ENCODE peak calls at places on chromosomes 13 and 19, in six cellular contexts. I is GM12878, P is H1, B is K562, G is GM12891, E is HepG2. F is an unnamed sample.

GRCh38 chr19:34475026-34475974 is 6.3 kb upstream of the WTIP start:
- DNase-seq in P (no peak), B (no peak), E (no peak), I (no peak), G (no peak), F (no peak)

GRCh38 chr13:94860981-94861407 is 148.6 kb upstream of the SOX21 start:
- DNase-seq in G (no peak), E (no peak), P (no peak), I (no peak), B (no peak), F (no peak)

GRCh38 chr19:49468746-49469447 is 5.1 kb upstream of the FLT3LG start:
- DNase-seq in I (peak; percentile 97), G (peak; percentile 77), E (no peak), B (peak; percentile 77), P (peak; percentile 79), F (peak; percentile 71)

GRCh38 chr19:33868076-33868735 is 71.5 kb downstream of the KCTD15 start:
- DNase-seq in G (no peak), I (no peak), B (no peak), E (no peak), P (no peak), F (no peak)

GRCh38 chr13:39864221-39864620 is 208.8 kb downstream of the COG6 start:
- DNase-seq in B (no peak), E (no peak), P (no peak), I (no peak), G (no peak), F (no peak)

GRCh38 chr19:11674067-11674492 is 64.7 kb downstream of the ZNF823 start:
- DNase-seq in E (no peak), G (no peak), P (peak; percentile 78), B (no peak), I (no peak), F (no peak)

GRCh38 chr13:60162096-60162495 is 1.6 kb downstream of the DIAPH3 start:
- DNase-seq in P (no peak), G (no peak), E (no peak), B (no peak), I (no peak), F (no peak)

GRCh38 chr19:16542894-16543498 is 759 bp upstream of the CHERP start:
- DNase-seq in E (no peak), P (no peak), G (no peak), I (no peak), B (no peak), F (no peak)

GRCh38 chr19:5397804-5398692 is 57.2 kb upstream of the ZNRF4 start:
- DNase-seq in E (peak; percentile 16), G (peak; percentile 33), B (peak; percentile 78), I (no peak), P (peak; percentile 68), F (no peak)

GRCh38 chr13:80338781-80339577 is 1.9 kb downstream of the SPRY2 start:
- DNase-seq in G (no peak), E (peak; percentile 23), P (peak; percentile 66), B (peak; percentile 39), I (no peak), F (no peak)

DNA sequence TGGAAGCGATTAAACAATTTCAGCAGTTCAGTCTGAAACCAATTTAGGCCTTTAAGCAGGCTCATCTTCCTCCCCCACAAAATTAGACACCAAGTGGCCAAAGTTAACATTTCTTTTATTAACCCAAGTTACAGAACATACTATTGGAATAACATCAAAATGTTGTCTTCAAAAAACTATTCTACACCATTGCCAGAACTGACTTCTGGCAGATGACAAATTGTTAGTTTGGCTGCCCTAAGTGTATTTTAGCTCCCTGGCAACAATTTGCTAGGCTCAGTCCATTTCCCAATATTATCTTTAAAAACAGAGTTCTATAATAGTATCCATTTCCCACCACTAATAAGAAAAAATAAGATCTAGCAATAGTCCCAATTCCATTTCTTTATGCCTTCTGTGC is 107.8 kb downstream of the SGCG start:
- DNase-seq in E (no peak), P (no peak), G (no peak), I (no peak), B (no peak), F (no peak)
- TF ChIP-seq TAF1 in E (no peak), P (no peak), G (no peak), I (no peak), B (no peak), F (no peak)

GRCh38 chr13:33971305-33971819 is 153.4 kb downstream of the RFC3 start:
- DNase-seq in E (no peak), B (no peak), G (no peak), I (no peak), P (no peak), F (no peak)

GRCh38 chr13:33963134-33963533 is 145.2 kb downstream of the RFC3 start:
- DNase-seq in G (no peak), B (no peak), E (no peak), I (no peak), P (no peak), F (no peak)

GRCh38 chr13:33970746-33971145 is 152.8 kb downstream of the RFC3 start:
- DNase-seq in P (no peak), G (no peak), E (no peak), I (no peak), B (no peak), F (no peak)

GRCh38 chr13:33973194-33973593 is 155.2 kb downstream of the RFC3 start:
- DNase-seq in G (no peak), B (no peak), E (no peak), I (no peak), P (no peak), F (no peak)

DNA sequence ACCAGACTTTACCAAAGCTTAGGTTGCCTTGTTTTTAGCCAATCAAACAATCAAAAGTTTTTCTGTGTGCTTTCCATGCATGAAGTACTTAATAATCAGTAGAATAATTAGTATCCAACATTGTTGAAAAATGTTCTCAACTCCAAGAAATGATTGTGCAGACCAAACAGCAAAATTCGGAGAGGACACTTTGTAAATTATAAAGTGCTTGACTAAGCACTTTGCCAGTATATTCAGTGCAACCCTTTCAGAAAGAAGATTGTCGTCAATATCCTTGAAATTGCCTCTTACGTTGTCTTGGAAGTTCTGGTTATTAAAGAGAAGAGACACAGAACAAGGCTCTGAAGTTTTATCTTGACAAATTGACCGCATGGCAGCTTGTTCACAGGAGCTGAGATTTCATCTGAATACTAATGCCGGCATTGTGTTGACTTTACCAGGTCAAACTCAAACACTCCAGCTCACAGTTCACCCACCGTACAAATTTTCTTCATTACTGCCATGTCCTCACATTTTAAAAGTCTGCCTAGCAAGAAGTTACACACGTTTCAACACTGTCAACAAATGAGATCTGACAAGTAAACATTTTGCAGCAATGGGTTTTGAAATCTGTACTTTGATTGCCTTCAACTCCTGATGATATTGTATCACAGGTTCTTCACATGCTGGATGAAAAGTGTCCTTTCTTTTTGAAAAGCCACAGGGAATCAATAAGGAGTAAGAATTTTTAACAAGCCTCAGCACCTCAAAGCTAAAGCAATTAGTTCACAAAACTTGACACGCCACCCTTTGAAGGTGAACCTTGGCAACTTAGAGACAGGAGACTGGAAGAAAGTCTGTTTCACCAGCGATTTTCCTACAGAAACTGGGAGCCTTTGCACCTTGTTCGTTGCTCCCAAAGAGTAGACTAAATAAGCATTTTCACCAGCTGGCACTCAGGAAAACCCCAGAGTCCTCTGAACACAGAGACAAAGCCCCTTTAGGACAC is 150.9 kb downstream of the RFC3 start:
- DNase-seq in P (no peak), G (no peak), I (no peak), B (no peak), E (peak; percentile 96), F (no peak)
- TF ChIP-seq POLR2A in P (no peak), G (no peak), I (no peak), B (no peak), E (no peak), F (no peak)

GRCh38 chr19:15448778-15449619 is 757 bp downstream of the WIZ start:
- DNase-seq in P (peak; percentile 67), E (no peak), I (no peak), B (no peak), G (peak; percentile 54), F (no peak)

GRCh38 chr19:15452111-15453047 is 2.6 kb upstream of the WIZ start:
- DNase-seq in G (peak; percentile 61), B (peak; percentile 99), I (no peak), P (peak; percentile 98), E (peak; percentile 69), F (no peak)

GRCh38 chr19:15450528-15450890 is 753 bp upstream of the WIZ start:
- DNase-seq in E (no peak), B (no peak), P (no peak), I (no peak), G (no peak), F (no peak)

GRCh38 chr19:15448014-15448777 is 1.6 kb downstream of the WIZ start:
- DNase-seq in E (no peak), I (no peak), B (no peak), G (no peak), P (no peak), F (no peak)

DNA sequence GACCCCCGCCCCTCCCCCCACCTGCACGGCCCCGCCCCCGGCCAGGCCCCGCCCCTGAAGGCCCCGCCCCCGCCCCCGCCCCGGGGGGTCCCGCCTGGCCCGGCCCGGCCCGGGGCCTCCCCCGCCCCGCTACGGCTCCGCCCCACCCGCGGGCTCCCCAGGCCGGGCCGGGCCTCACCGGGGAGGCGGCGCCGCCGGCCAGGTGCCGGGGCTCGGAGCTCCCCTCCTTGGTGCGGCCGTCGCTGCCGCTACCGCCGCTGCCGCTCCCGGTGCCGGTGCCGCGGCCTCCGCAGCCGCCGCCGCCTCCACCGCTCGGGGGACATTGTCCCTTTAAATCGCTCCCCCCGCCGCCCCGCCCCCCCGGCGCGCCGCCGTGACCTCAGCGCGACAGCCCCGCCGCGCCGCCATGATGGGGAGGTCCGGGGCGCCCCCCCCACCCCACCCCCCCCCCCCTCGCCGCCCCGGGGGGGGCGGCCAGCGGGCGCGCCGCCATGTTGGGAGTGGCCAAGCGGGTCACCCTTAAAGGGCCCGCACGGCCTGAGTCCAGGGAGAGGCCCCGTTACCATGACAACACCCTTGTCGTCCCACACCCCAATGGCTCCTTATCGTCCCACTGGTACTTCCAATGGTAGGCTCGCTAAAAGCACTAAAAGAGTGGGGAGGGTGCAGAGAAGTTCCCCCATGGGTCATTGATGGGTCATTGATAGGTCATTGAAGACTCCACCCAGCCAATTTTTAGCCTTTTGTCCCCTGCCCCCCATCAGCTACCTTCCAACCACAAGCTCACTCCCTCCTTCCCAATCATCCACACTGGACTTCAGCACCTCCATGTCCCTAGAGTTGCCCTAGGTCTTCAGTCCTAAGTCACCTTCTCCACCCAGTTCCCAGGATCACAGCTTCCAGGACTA is at the start of gene WIZ:
- DNase-seq in G (peak; percentile 97), I (no peak), B (peak; percentile 94), P (peak; percentile 85), E (peak; percentile 35), F (peak; percentile 95)
- TF ChIP-seq POLR2AphosphoS5 in G (peak; percentile 31), I (peak; percentile 31), B (no peak), P (no peak), E (no peak), F (peak; percentile 64)

DNA sequence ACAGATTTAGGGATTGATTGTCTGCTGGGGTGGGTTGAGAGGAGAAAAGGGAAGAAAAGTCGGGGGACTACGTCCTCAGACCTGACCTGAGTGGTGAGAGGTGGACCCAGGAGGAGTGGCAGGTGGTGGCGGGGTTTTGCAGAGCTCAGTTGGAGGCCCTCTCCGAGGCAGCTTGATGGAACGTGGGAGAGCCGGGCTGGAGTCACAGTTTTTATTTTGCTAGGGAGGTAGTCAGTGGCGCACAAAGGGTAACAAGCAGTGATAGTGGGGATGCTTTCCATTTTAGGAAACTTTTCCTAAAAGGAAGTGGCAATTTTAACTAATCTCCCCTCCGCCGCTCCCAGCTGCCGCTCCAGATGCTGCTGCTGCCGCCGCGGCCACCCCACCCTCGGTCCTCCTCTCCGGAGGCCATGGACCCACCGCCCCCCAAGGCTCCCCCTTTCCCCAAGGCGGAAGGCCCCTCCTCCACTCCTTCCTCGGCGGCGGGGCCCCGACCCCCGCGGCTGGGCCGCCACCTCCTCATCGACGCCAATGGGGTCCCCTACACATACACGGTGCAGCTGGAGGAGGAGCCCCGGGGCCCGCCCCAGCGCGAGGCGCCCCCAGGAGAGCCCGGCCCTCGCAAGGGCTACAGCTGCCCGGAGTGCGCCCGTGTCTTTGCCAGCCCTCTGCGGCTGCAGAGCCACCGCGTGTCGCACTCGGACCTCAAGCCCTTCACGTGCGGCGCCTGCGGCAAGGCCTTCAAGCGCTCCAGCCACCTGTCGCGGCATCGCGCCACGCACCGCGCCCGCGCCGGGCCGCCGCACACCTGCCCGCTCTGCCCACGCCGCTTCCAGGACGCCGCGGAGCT is 1.1 kb upstream of the ZNF581 start:
- DNase-seq in I (no peak), P (peak; percentile 61), E (no peak), G (no peak), B (no peak), F (no peak)
- TF ChIP-seq TAF1 in I (no peak), P (no peak), E (no peak), G (no peak), B (no peak), F (no peak)

F was measured in GM12892.